ENCODE peak calls at places on chromosomes 3 and 15, in five cellular contexts. N is endothelial cell, F is chondrocyte, T is left ventricle myocardium inferior, D is AG09319. K is an unnamed sample.
A peak's percentile ranks its signal among the peaks of the same experiment; 100 is the strongest.

GRCh38 chr3:71056327-71056726 is 527.2 kb downstream of the FOXP1 start:
- DNase-seq in F (no peak), N (no peak), T (no peak), D (no peak), K (no peak)

GRCh38 chr3:21020681-21021080 is 730.3 kb downstream of the ZNF385D start:
- DNase-seq in D (no peak), N (no peak), F (no peak), T (no peak), K (no peak)

GRCh38 chr3:127822166-127822835 is at the start of gene MGLL:
- DNase-seq in N (peak; percentile 34), T (peak; percentile 49), D (no peak), F (no peak), K (no peak)

GRCh38 chr15:94910166-94910565 is 678.8 kb downstream of the MCTP2 start:
- DNase-seq in T (no peak), N (no peak), D (no peak), F (no peak), K (no peak)

GRCh38 chr3:124787490-124788195 is 57.4 kb downstream of the UMPS start:
- DNase-seq in F (no peak), D (no peak), T (no peak), N (no peak), K (no peak)

GRCh38 chr3:132183811-132184210 is 133.4 kb upstream of the ACP3 start:
- DNase-seq in D (no peak), F (no peak), N (no peak), T (no peak), K (no peak)

GRCh38 chr15:77966540-77967290 is 110.8 kb downstream of the TBC1D2B start:
- DNase-seq in F (no peak), N (peak; percentile 47), D (no peak), T (no peak), K (peak; percentile 54)

GRCh38 chr3:119342176-119342575 is 48.0 kb downstream of the ARHGAP31 start:
- DNase-seq in D (peak; percentile 31), F (no peak), T (no peak), N (no peak), K (no peak)

GRCh38 chr15:52673734-52674133 is 5.5 kb downstream of the ATOSA start:
- DNase-seq in T (no peak), D (no peak), N (no peak), F (no peak), K (no peak)

GRCh38 chr3:53229171-53229570 is 26.7 kb downstream of the TKT start:
- DNase-seq in T (no peak), F (peak; percentile 86), N (no peak), D (no peak), K (no peak)

GRCh38 chr3:174206607-174207192 is 652.4 kb upstream of the NAALADL2 start:
- DNase-seq in D (no peak), T (no peak), N (no peak), F (no peak), K (no peak)

GRCh38 chr15:89442671-89443307 is 53.6 kb downstream of the RHCG start:
- DNase-seq in N (peak; percentile 78), F (no peak), D (no peak), T (no peak), K (no peak)

GRCh38 chr3:178512627-178513026 is 23.6 kb upstream of the KCNMB2 start:
- DNase-seq in T (no peak), N (no peak), F (no peak), D (no peak), K (no peak)

GRCh38 chr15:80743189-80743833 is 35.9 kb upstream of the CEMIP start:
- DNase-seq in D (no peak), T (no peak), F (no peak), N (no peak), K (no peak)

GRCh38 chr3:152253514-152253913 is 15.2 kb upstream of the MBNL1 start:
- DNase-seq in F (no peak), D (no peak), N (no peak), T (no peak), K (no peak)

GRCh38 chr15:73691398-73691797 is 7.2 kb downstream of the CD276 start:
- DNase-seq in T (peak; percentile 63), N (no peak), D (peak; percentile 43), F (no peak), K (no peak)

GRCh38 chr15:74170083-74170844 is 3.2 kb upstream of the ISLR start:
- DNase-seq in D (no peak), N (no peak), T (no peak), F (no peak), K (no peak)

GRCh38 chr3:195540526-195540925 is 2.6 kb downstream of the PPP1R2 start:
- DNase-seq in N (no peak), F (no peak), T (no peak), D (no peak), K (no peak)

GRCh38 chr15:82936966-82937647 is 15.4 kb downstream of the HOMER2 start:
- DNase-seq in D (no peak), N (no peak), T (no peak), F (no peak), K (no peak)

GRCh38 chr3:176328198-176328597 is 869.1 kb downstream of the TBL1XR1 start:
- DNase-seq in F (no peak), D (no peak), N (no peak), T (no peak), K (no peak)

GRCh38 chr15:44801368-44801767 is 65.0 kb downstream of the TRIM69 start:
- DNase-seq in T (no peak), N (no peak), F (no peak), D (no peak), K (no peak)

GRCh38 chr3:197023998-197024651 is 5.5 kb downstream of the MELTF start:
- DNase-seq in F (no peak), D (no peak), N (no peak), T (no peak), K (no peak)

GRCh38 chr3:166123576-166123975 is 286.4 kb upstream of the BCHE start:
- DNase-seq in D (no peak), T (no peak), F (no peak), N (no peak), K (no peak)

GRCh38 chr3:60528651-60529050 is 722.6 kb downstream of the FHIT start:
- DNase-seq in F (no peak), N (no peak), T (no peak), D (no peak), K (no peak)

GRCh38 chr3:160879859-160880258 is 123.8 kb downstream of the PPM1L start:
- DNase-seq in D (no peak), N (no peak), F (no peak), T (no peak), K (no peak)

GRCh38 chr3:114796796-114797195 is 350.3 kb downstream of the ZBTB20 start:
- DNase-seq in T (no peak), D (no peak), F (no peak), N (no peak), K (no peak)

GRCh38 chr15:60049948-60050347 is 45.8 kb downstream of the FOXB1 start:
- DNase-seq in F (no peak), N (no peak), D (no peak), T (no peak), K (no peak)

GRCh38 chr3:147191795-147192385 is 214.5 kb downstream of the ZIC4 start:
- DNase-seq in N (peak; percentile 72), T (no peak), D (peak; percentile 43), F (no peak), K (no peak)

GRCh38 chr3:117480493-117480892 is 770.9 kb downstream of the TUSC7 start:
- DNase-seq in N (no peak), T (no peak), D (no peak), F (no peak), K (no peak)

GRCh38 chr3:75655501-75655904 is 8.6 kb upstream of the FRG2C start:
- DNase-seq in N (peak; percentile 26), T (no peak), D (no peak), F (no peak), K (no peak)

DNA sequence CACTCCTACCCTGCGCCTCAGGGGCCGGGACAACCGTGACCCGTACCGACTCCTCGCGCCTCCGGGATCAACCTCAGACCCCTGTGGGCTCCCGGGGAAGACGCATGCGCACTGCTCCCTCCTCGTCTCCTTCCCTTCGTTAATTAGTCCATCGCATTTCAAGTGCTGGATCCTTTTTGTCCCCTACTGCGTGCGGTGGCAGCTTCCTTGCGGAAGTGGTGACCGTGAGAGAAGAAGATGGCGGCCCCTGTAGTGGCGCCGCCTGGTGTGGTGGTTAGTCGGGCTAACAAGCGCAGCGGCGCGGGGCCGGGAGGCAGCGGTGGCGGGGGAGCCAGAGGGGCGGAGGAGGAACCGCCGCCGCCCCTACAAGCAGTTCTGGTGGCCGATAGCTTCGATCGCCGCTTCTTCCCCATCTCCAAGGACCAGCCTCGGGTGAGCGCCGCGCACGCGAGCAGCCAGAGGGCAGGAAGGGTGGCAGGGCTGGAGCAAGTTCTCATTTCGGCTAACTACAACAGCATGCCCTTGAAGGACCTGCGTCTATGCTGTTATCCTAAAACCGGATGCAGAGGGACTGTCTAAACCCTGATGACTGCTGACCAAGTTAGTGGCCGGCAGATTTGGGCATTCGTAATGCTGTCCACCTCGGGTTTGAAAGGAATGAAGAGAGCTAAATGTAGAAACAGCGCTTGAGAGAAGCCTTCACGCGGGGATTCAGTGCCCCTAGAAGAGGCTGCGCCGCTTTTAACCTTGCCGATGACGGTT is at the start of gene EIF2B5:
- DNase-seq in D (peak; percentile 86), T (peak; percentile 93), F (peak; percentile 95), N (peak; percentile 84), K (peak; percentile 87)
- TF ChIP-seq CTCF in D (peak; percentile 45), T (peak; percentile 57), F (peak; percentile 76), N (no peak), K (no peak)

GRCh38 chr15:23574742-23575141 is 9.3 kb downstream of the MKRN3 start:
- DNase-seq in F (no peak), T (no peak), N (no peak), D (no peak), K (no peak)
- TF ChIP-seq CTCF in F (no peak), T (no peak), N (no peak), D (no peak), K (no peak)

DNA sequence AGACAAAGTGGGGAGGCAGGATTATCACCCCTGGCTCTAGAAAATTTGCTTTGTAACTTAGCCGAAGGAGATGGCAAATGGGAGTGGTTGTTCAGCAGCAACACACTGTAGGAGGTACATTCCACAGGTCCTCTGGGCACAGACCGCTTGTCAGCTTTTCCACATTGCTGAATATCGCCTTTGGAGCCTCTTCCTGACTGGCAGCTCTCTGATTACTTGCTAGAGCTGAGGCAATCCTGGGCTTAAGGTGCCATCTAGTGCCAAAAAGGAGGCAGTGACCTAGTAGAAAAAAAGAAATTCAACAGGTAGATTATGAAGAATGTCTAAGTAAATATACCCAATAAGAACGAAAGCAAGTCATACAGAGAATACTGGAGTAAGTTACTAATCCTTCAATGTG is 13.1 kb upstream of the SCN5A start:
- DNase-seq in F (no peak), N (no peak), D (no peak), T (no peak), K (no peak)
- TF ChIP-seq CTCF in F (peak; percentile 59), N (no peak), D (peak; percentile 22), T (peak; percentile 28), K (no peak)

DNA sequence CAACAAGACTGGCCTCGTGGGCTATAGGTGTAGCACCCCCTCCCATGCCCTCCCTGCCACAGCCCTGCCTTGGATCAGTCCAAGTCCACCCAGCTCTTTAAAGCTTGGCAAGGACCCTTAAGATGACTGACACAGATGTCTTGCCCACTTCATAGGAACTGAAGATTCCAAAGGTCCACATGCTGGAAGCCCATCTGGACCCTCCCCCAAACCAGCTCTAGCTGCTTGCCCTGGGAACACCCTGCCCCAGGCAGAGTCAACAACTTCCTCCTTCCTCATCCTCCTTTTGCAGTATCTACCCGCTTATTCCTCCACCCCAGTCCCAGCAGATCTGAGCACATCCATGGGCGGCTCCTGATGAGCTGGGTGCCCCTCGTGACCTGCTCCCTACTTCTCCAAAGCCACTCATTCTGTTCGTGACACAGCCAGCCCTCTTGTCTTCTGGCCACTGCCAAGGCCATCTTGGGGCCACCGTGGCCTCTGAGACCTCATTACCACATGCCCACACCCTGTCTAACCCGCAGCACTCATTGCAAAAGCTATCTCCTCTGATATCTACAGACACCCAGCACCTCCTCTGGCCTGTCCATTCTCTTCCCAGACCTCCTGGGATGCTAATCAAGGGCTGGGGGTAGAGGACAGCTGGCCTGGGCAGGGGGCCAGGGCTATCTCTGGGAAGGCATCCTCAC is 2.0 kb upstream of the PFKFB4 start:
- DNase-seq in D (no peak), T (peak; percentile 47), N (no peak), F (no peak), K (no peak)
- TF ChIP-seq CTCF in D (no peak), T (no peak), N (no peak), F (peak; percentile 70), K (no peak)

K was measured in CD8-positive, alpha-beta T cell.